ENCODE peak calls at places on chromosomes 1 and 21, in ten cellular contexts. D is Right ventricle myocardium superior, C is EL, L is testis, Z is iris pigment epithelial cell, P is HTR-8/SVneo, E is MG63, O is pulmonary artery endothelial cell, J is activated T-cell treated with anti-CD3 and anti-CD28 coated beads for 24 hours, B is adipocyte. U is an unnamed sample.

GRCh38 chr1:174968750-174969244 is 30.9 kb upstream of the CACYBP start:
- DNase-seq in C (peak; percentile 52), O (peak; percentile 17), P (peak; percentile 21), B (peak; percentile 73), L (no peak), J (peak; percentile 26), D (no peak), Z (peak; percentile 97), E (no peak), U (no peak)

GRCh38 chr1:154955039-154955717 is 721 bp downstream of the PBXIP1 start:
- DNase-seq in E (no peak), C (peak; percentile 41), L (peak; percentile 70), B (peak; percentile 67), O (peak; percentile 73), J (peak; percentile 64), P (no peak), Z (peak; percentile 89), D (no peak), U (peak; percentile 66)

GRCh38 chr1:18107671-18108312 is at the start of gene IGSF21:
- DNase-seq in L (no peak), P (no peak), Z (no peak), D (no peak), E (no peak), B (no peak), C (no peak), O (no peak), J (no peak), U (no peak)

GRCh38 chr1:117559985-117560384 is 45.9 kb upstream of the TENT5C start:
- DNase-seq in O (no peak), C (no peak), D (no peak), P (no peak), J (no peak), B (no peak), E (no peak), Z (no peak), L (no peak), U (no peak)

GRCh38 chr21:41171210-41171609 is 3.2 kb downstream of the BACE2 start:
- DNase-seq in P (no peak), O (peak; percentile 78), Z (peak; percentile 7), B (no peak), L (no peak), J (no peak), E (peak; percentile 89), D (peak; percentile 53), C (no peak), U (no peak)

GRCh38 chr1:216310776-216311175 is 112.5 kb downstream of the USH2A start:
- DNase-seq in P (no peak), O (no peak), Z (peak; percentile 61), D (no peak), E (peak; percentile 12), J (no peak), L (peak; percentile 54), C (peak; percentile 65), B (peak; percentile 82), U (no peak)

GRCh38 chr1:58584082-58584895 is 7.2 kb upstream of the TACSTD2 start:
- DNase-seq in C (peak; percentile 98), Z (peak; percentile 96), D (peak; percentile 63), P (peak; percentile 76), E (peak; percentile 92), O (peak; percentile 81), B (peak; percentile 93), L (no peak), J (no peak), U (peak; percentile 93)

GRCh38 chr1:167746988-167747655 is 25.3 kb downstream of the MPZL1 start:
- DNase-seq in L (no peak), D (no peak), B (no peak), C (no peak), O (no peak), Z (no peak), P (no peak), E (no peak), J (no peak), U (no peak)

GRCh38 chr1:168599636-168600035 is 23.2 kb downstream of the XCL1 start:
- DNase-seq in P (no peak), D (no peak), J (no peak), L (no peak), E (no peak), C (no peak), B (no peak), Z (no peak), O (no peak), U (no peak)

GRCh38 chr1:106619827-106620134 is 436.7 kb upstream of the PRMT6 start:
- DNase-seq in B (no peak), J (no peak), O (no peak), Z (no peak), E (no peak), P (no peak), C (no peak), D (no peak), L (no peak), U (no peak)

GRCh38 chr1:153355445-153356071 is 2.1 kb upstream of the S100A9 start:
- DNase-seq in D (peak; percentile 81), L (peak; percentile 60), C (peak; percentile 56), J (peak; percentile 27), E (peak; percentile 76), B (peak; percentile 38), P (peak; percentile 37), O (no peak), Z (peak; percentile 73), U (peak; percentile 72)

GRCh38 chr1:180098242-180098995 is 56.2 kb upstream of the QSOX1 start:
- DNase-seq in J (no peak), Z (peak; percentile 91), E (peak; percentile 87), D (no peak), L (no peak), P (no peak), C (peak; percentile 83), O (no peak), B (peak; percentile 93), U (peak; percentile 45)

GRCh38 chr1:233010164-233010563 is 59.8 kb downstream of the NTPCR start:
- DNase-seq in J (no peak), C (peak; percentile 69), O (no peak), L (no peak), Z (no peak), D (no peak), P (no peak), B (peak; percentile 22), E (no peak), U (no peak)

GRCh38 chr1:151401125-151401788 is 1.9 kb downstream of the PSMB4 start:
- DNase-seq in J (no peak), E (no peak), Z (no peak), O (no peak), L (no peak), B (peak; percentile 14), D (no peak), P (no peak), C (peak; percentile 28), U (no peak)

GRCh38 chr1:111441573-111442192 is 7.4 kb downstream of the WDR77 start:
- DNase-seq in Z (peak; percentile 36), J (peak; percentile 21), L (peak; percentile 41), C (peak; percentile 14), D (no peak), P (no peak), O (no peak), E (no peak), B (peak; percentile 45), U (no peak)

GRCh38 chr1:67793562-67793961 is 39.7 kb downstream of the GNG12 start:
- DNase-seq in B (peak; percentile 56), L (no peak), J (no peak), C (peak; percentile 87), Z (peak; percentile 67), E (no peak), D (no peak), P (no peak), O (no peak), U (peak; percentile 45)

GRCh38 chr1:217067642-217068041 is 344.4 kb upstream of the ESRRG start:
- DNase-seq in J (no peak), P (no peak), B (no peak), E (no peak), D (no peak), C (peak; percentile 21), O (no peak), L (no peak), Z (no peak), U (no peak)

GRCh38 chr1:51422367-51423097 is 92.2 kb upstream of the TTC39A start:
- DNase-seq in C (no peak), P (no peak), D (no peak), B (no peak), L (no peak), J (no peak), Z (no peak), O (no peak), E (no peak), U (no peak)

GRCh38 chr1:201740609-201741231 is 88.2 kb upstream of the IPO9 start:
- DNase-seq in D (no peak), B (peak; percentile 42), C (no peak), L (no peak), Z (no peak), O (no peak), E (no peak), P (no peak), J (no peak), U (peak; percentile 25)

GRCh38 chr21:39313042-39313456 is 383 bp downstream of the BRWD1 start:
- DNase-seq in C (no peak), J (no peak), L (peak; percentile 37), P (no peak), O (no peak), B (no peak), E (peak; percentile 31), Z (no peak), D (peak; percentile 60), U (peak; percentile 20)

GRCh38 chr1:46134660-46135331 is 2.4 kb upstream of the PIK3R3 start:
- DNase-seq in D (no peak), Z (peak; percentile 97), P (no peak), E (no peak), C (peak; percentile 36), L (no peak), B (peak; percentile 89), J (no peak), O (no peak), U (peak; percentile 26)

GRCh38 chr1:101288491-101288944 is 51.7 kb downstream of the S1PR1 start:
- DNase-seq in L (peak; percentile 85), C (peak; percentile 92), B (peak; percentile 95), O (peak; percentile 89), J (peak; percentile 54), P (peak; percentile 50), Z (peak; percentile 94), D (no peak), E (peak; percentile 72), U (peak; percentile 80)

GRCh38 chr1:50427818-50428779 is 4.9 kb upstream of the DMRTA2 start:
- DNase-seq in Z (no peak), J (no peak), E (no peak), O (no peak), P (no peak), L (no peak), C (no peak), B (no peak), D (no peak), U (peak; percentile 21)

GRCh38 chr21:31258073-31258472 is 86.0 kb downstream of the TIAM1 start:
- DNase-seq in L (no peak), Z (no peak), O (no peak), D (no peak), E (no peak), C (no peak), P (no peak), J (no peak), B (no peak), U (peak; percentile 34)